ENCODE peak calls at places on chromosome 2, in seven cellular contexts. One of them, this sample, is unnamed.

GRCh38 chr2:186299610-186300009 is 186.4 kb upstream of the ZC3H15 start:
- DNase-seq in uterus: no peak
- DNase-seq in lower lobe of right lung: no peak
- DNase-seq in choroid plexus epithelial cell: no peak
- DNase-seq in astrocyte of the spinal cord: no peak
- DNase-seq in IMR-90: no peak
- DNase-seq in adrenal gland: no peak
- DNase-seq in this sample: no peak

GRCh38 chr2:132701810-132702209 is 31.8 kb upstream of the LYPD1 start:
- DNase-seq in uterus: no peak
- DNase-seq in lower lobe of right lung: no peak
- DNase-seq in choroid plexus epithelial cell: no peak
- DNase-seq in astrocyte of the spinal cord: peak
- DNase-seq in IMR-90: peak
- DNase-seq in adrenal gland: no peak
- DNase-seq in this sample: no peak

GRCh38 chr2:207202645-207203044 is 36.9 kb upstream of the KLF7 start:
- DNase-seq in uterus: no peak
- DNase-seq in lower lobe of right lung: no peak
- DNase-seq in choroid plexus epithelial cell: peak
- DNase-seq in astrocyte of the spinal cord: peak
- DNase-seq in IMR-90: peak
- DNase-seq in adrenal gland: no peak
- DNase-seq in this sample: peak

GRCh38 chr2:109239720-109240119 is 110.7 kb downstream of the SH3RF3 start:
- DNase-seq in uterus: no peak
- DNase-seq in lower lobe of right lung: no peak
- DNase-seq in choroid plexus epithelial cell: peak
- DNase-seq in astrocyte of the spinal cord: peak
- DNase-seq in IMR-90: peak
- DNase-seq in adrenal gland: no peak
- DNase-seq in this sample: peak

GRCh38 chr2:175251425-175252041 is 70.0 kb upstream of the ATP5MC3 start:
- DNase-seq in uterus: no peak
- DNase-seq in lower lobe of right lung: no peak
- DNase-seq in choroid plexus epithelial cell: peak
- DNase-seq in astrocyte of the spinal cord: peak
- DNase-seq in IMR-90: peak
- DNase-seq in adrenal gland: no peak
- DNase-seq in this sample: peak

GRCh38 chr2:223460774-223461211 is 141.4 kb downstream of the SCG2 start:
- DNase-seq in uterus: no peak
- DNase-seq in lower lobe of right lung: no peak
- DNase-seq in choroid plexus epithelial cell: peak
- DNase-seq in astrocyte of the spinal cord: peak
- DNase-seq in IMR-90: peak
- DNase-seq in adrenal gland: no peak
- DNase-seq in this sample: peak

GRCh38 chr2:159677654-159678053 is 34.7 kb upstream of the MARCHF7 start:
- DNase-seq in uterus: no peak
- DNase-seq in lower lobe of right lung: no peak
- DNase-seq in choroid plexus epithelial cell: peak
- DNase-seq in astrocyte of the spinal cord: peak
- DNase-seq in IMR-90: peak
- DNase-seq in adrenal gland: no peak
- DNase-seq in this sample: peak

GRCh38 chr2:15142069-15142689 is 419.0 kb downstream of the NBAS start:
- DNase-seq in uterus: no peak
- DNase-seq in lower lobe of right lung: no peak
- DNase-seq in choroid plexus epithelial cell: no peak
- DNase-seq in astrocyte of the spinal cord: no peak
- DNase-seq in IMR-90: peak
- DNase-seq in adrenal gland: no peak
- DNase-seq in this sample: no peak

GRCh38 chr2:160388464-160389263 is 104.9 kb downstream of the RBMS1 start:
- DNase-seq in uterus: no peak
- DNase-seq in lower lobe of right lung: peak
- DNase-seq in choroid plexus epithelial cell: no peak
- DNase-seq in astrocyte of the spinal cord: no peak
- DNase-seq in IMR-90: no peak
- DNase-seq in adrenal gland: peak
- DNase-seq in this sample: no peak

GRCh38 chr2:220043155-220043992 is 415.9 kb downstream of the SLC4A3 start:
- DNase-seq in uterus: no peak
- DNase-seq in lower lobe of right lung: no peak
- DNase-seq in choroid plexus epithelial cell: peak
- DNase-seq in astrocyte of the spinal cord: peak
- DNase-seq in IMR-90: peak
- DNase-seq in adrenal gland: no peak
- DNase-seq in this sample: no peak

GRCh38 chr2:42944744-42945415 is 152.5 kb upstream of the HAAO start:
- DNase-seq in uterus: peak
- DNase-seq in lower lobe of right lung: no peak
- DNase-seq in choroid plexus epithelial cell: peak
- DNase-seq in astrocyte of the spinal cord: no peak
- DNase-seq in IMR-90: peak
- DNase-seq in adrenal gland: no peak
- DNase-seq in this sample: no peak

GRCh38 chr2:240351088-240351741 is 84.2 kb upstream of the GPC1 start:
- DNase-seq in uterus: no peak
- DNase-seq in lower lobe of right lung: no peak
- DNase-seq in choroid plexus epithelial cell: no peak
- DNase-seq in astrocyte of the spinal cord: no peak
- DNase-seq in IMR-90: no peak
- DNase-seq in adrenal gland: no peak
- DNase-seq in this sample: peak
- H3K4me3 ChIP-seq in uterus: no peak
- H3K4me3 ChIP-seq in lower lobe of right lung: no peak
- H3K4me3 ChIP-seq in choroid plexus epithelial cell: no peak
- H3K4me3 ChIP-seq in astrocyte of the spinal cord: no peak
- H3K4me3 ChIP-seq in IMR-90: no peak
- H3K4me3 ChIP-seq in adrenal gland: no peak
- H3K4me3 ChIP-seq in this sample: no peak

GRCh38 chr2:68767031-68767961 is 32.7 kb downstream of the ARHGAP25 start:
- DNase-seq in uterus: no peak
- DNase-seq in lower lobe of right lung: no peak
- DNase-seq in choroid plexus epithelial cell: no peak
- DNase-seq in astrocyte of the spinal cord: no peak
- DNase-seq in IMR-90: no peak
- DNase-seq in adrenal gland: no peak
- DNase-seq in this sample: no peak
- TF ChIP-seq CTCF in uterus: no peak
- TF ChIP-seq CTCF in lower lobe of right lung: no peak
- TF ChIP-seq CTCF in choroid plexus epithelial cell: no peak
- TF ChIP-seq CTCF in astrocyte of the spinal cord: no peak
- TF ChIP-seq CTCF in IMR-90: no peak
- TF ChIP-seq CTCF in adrenal gland: no peak
- TF ChIP-seq CTCF in this sample: no peak

DNA sequence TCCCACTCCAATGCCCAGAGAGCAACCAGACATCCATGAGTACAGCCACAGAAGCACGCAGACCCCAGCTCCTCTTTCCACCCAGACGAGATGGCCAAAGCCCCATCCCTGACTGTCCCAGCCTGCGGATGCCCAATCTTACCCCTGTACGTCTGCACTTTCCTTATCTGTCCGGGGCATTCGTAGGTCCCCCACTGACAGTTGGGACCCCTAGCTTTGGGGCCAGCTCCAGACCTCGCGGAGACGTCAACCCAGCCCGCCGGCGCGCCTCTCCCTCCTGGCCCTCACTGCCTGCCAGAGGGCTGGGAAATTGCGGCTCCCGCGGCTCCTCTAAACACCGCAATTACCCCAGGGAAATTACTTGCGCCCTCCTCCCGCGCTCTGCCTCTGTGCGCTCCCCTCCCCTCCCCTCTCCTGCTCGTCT is 2.3 kb downstream of the ECEL1 start:
- DNase-seq in uterus: no peak
- DNase-seq in lower lobe of right lung: peak
- DNase-seq in choroid plexus epithelial cell: no peak
- DNase-seq in astrocyte of the spinal cord: no peak
- DNase-seq in IMR-90: no peak
- DNase-seq in adrenal gland: no peak
- DNase-seq in this sample: no peak
- H3K4me3 ChIP-seq in uterus: no peak
- H3K4me3 ChIP-seq in lower lobe of right lung: no peak
- H3K4me3 ChIP-seq in choroid plexus epithelial cell: no peak
- H3K4me3 ChIP-seq in astrocyte of the spinal cord: no peak
- H3K4me3 ChIP-seq in IMR-90: no peak
- H3K4me3 ChIP-seq in adrenal gland: no peak
- H3K4me3 ChIP-seq in this sample: no peak

GRCh38 chr2:214412679-214413078 is 1.8 kb downstream of the VWC2L start:
- DNase-seq in uterus: no peak
- DNase-seq in lower lobe of right lung: no peak
- DNase-seq in choroid plexus epithelial cell: no peak
- DNase-seq in astrocyte of the spinal cord: no peak
- DNase-seq in IMR-90: no peak
- DNase-seq in adrenal gland: no peak
- DNase-seq in this sample: no peak

GRCh38 chr2:214410918-214411554 is at the start of gene VWC2L:
- DNase-seq in uterus: peak
- DNase-seq in lower lobe of right lung: peak
- DNase-seq in choroid plexus epithelial cell: peak
- DNase-seq in astrocyte of the spinal cord: peak
- DNase-seq in IMR-90: peak
- DNase-seq in adrenal gland: peak
- DNase-seq in this sample: peak

DNA sequence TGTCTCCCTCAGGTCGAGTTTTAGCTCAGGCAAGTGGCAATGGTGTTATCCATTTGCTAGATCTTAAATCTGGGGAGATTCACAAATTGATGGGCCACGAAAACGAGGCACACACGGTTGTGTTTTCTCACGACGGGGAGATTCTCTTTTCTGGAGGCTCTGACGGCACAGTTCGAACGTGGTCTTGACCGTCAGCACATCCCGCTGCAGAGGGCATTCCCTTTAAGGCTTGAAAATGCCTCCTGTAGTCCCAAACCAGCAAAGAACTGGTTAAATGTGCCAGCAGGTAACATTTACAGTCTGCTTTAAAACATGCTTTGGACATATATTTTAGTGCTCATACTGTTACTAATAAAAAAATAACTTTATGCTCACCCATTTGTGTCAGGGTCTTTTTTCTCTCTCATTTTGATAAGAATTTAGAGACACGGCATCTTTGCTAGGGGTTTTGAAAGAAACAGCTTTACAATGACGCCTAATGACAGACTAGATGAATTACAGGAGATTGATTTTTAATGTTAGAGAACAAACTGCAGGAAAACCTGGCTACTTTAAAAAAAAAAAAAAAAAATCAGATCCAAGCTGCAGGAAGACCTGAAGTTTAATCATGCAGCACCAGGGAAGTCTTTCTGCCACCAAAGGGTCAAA is 602 bp upstream of the VWC2L start:
- DNase-seq in uterus: no peak
- DNase-seq in lower lobe of right lung: no peak
- DNase-seq in choroid plexus epithelial cell: no peak
- DNase-seq in astrocyte of the spinal cord: no peak
- DNase-seq in IMR-90: no peak
- DNase-seq in adrenal gland: no peak
- DNase-seq in this sample: no peak
- TF ChIP-seq CTCF in uterus: no peak
- TF ChIP-seq CTCF in lower lobe of right lung: no peak
- TF ChIP-seq CTCF in choroid plexus epithelial cell: no peak
- TF ChIP-seq CTCF in astrocyte of the spinal cord: no peak
- TF ChIP-seq CTCF in IMR-90: no peak
- TF ChIP-seq CTCF in adrenal gland: no peak
- TF ChIP-seq CTCF in this sample: no peak

GRCh38 chr2:64754587-64754986 is 100.9 kb upstream of the SERTAD2 start:
- DNase-seq in uterus: no peak
- DNase-seq in lower lobe of right lung: no peak
- DNase-seq in choroid plexus epithelial cell: no peak
- DNase-seq in astrocyte of the spinal cord: no peak
- DNase-seq in IMR-90: no peak
- DNase-seq in adrenal gland: no peak
- DNase-seq in this sample: no peak
- H3K4me3 ChIP-seq in uterus: no peak
- H3K4me3 ChIP-seq in lower lobe of right lung: no peak
- H3K4me3 ChIP-seq in choroid plexus epithelial cell: no peak
- H3K4me3 ChIP-seq in astrocyte of the spinal cord: no peak
- H3K4me3 ChIP-seq in IMR-90: no peak
- H3K4me3 ChIP-seq in adrenal gland: no peak
- H3K4me3 ChIP-seq in this sample: no peak

GRCh38 chr2:25063876-25064660 is 22.2 kb downstream of the EFR3B start:
- DNase-seq in uterus: no peak
- DNase-seq in lower lobe of right lung: no peak
- DNase-seq in choroid plexus epithelial cell: no peak
- DNase-seq in astrocyte of the spinal cord: no peak
- DNase-seq in IMR-90: no peak
- DNase-seq in adrenal gland: no peak
- DNase-seq in this sample: no peak
- TF ChIP-seq CTCF in uterus: no peak
- TF ChIP-seq CTCF in lower lobe of right lung: no peak
- TF ChIP-seq CTCF in choroid plexus epithelial cell: no peak
- TF ChIP-seq CTCF in astrocyte of the spinal cord: no peak
- TF ChIP-seq CTCF in IMR-90: no peak
- TF ChIP-seq CTCF in adrenal gland: no peak
- TF ChIP-seq CTCF in this sample: no peak

GRCh38 chr2:112621792-112622527 is 23.8 kb upstream of the SLC20A1 start:
- DNase-seq in uterus: no peak
- DNase-seq in lower lobe of right lung: no peak
- DNase-seq in choroid plexus epithelial cell: peak
- DNase-seq in astrocyte of the spinal cord: peak
- DNase-seq in IMR-90: peak
- DNase-seq in adrenal gland: no peak
- DNase-seq in this sample: peak
- H3K4me3 ChIP-seq in uterus: no peak
- H3K4me3 ChIP-seq in lower lobe of right lung: no peak
- H3K4me3 ChIP-seq in choroid plexus epithelial cell: peak
- H3K4me3 ChIP-seq in astrocyte of the spinal cord: no peak
- H3K4me3 ChIP-seq in IMR-90: no peak
- H3K4me3 ChIP-seq in adrenal gland: no peak
- H3K4me3 ChIP-seq in this sample: no peak

This sample was measured in fibroblast of villous mesenchyme.